ENCODE peak calls at places on chromosomes 3 and 15, in five cellular contexts. C, E, T, P and N are unnamed samples.

GRCh38 chr3:63578858-63579257 is 73.6 kb upstream of the SNTN start:
- DNase-seq in C (no peak), E (no peak), T (no peak), P (no peak), N (no peak)

GRCh38 chr3:28792604-28793003 is 444.0 kb upstream of the AZI2 start:
- DNase-seq in C (no peak), E (no peak), T (no peak), P (no peak), N (no peak)

GRCh38 chr3:107217161-107217560 is 160.1 kb upstream of the CCDC54 start:
- DNase-seq in C (peak), E (peak), T (peak), P (no peak), N (no peak)

GRCh38 chr15:88649753-88650551 is 11.1 kb downstream of the ISG20 start:
- DNase-seq in C (no peak), E (no peak), T (no peak), P (no peak), N (peak)

GRCh38 chr15:75570119-75570518 is 9.0 kb downstream of the PTPN9 start:
- DNase-seq in C (no peak), E (no peak), T (no peak), P (no peak), N (no peak)

GRCh38 chr3:181326637-181327223 is 337.2 kb upstream of the DNAJC19 start:
- DNase-seq in C (no peak), E (peak), T (peak), P (no peak), N (no peak)

GRCh38 chr3:194306771-194307640 is 44.1 kb downstream of the CPN2 start:
- DNase-seq in C (no peak), E (no peak), T (no peak), P (no peak), N (no peak)

GRCh38 chr3:148227534-148227933 is 470.2 kb upstream of the AGTR1 start:
- DNase-seq in C (no peak), E (peak), T (peak), P (no peak), N (no peak)

GRCh38 chr3:81581966-81582599 is 179.4 kb downstream of the GBE1 start:
- DNase-seq in C (no peak), E (peak), T (peak), P (peak), N (no peak)

GRCh38 chr15:92910451-92910850 is 10.3 kb downstream of the CHD2 start:
- DNase-seq in C (no peak), E (no peak), T (no peak), P (no peak), N (no peak)

GRCh38 chr3:196177967-196178366 is 33.2 kb downstream of the ZDHHC19 start:
- DNase-seq in C (no peak), E (no peak), T (no peak), P (no peak), N (no peak)

GRCh38 chr3:159260049-159260662 is 458.3 kb downstream of the MFSD1 start:
- DNase-seq in C (no peak), E (peak), T (peak), P (no peak), N (no peak)

GRCh38 chr3:66039590-66039887 is 821 bp upstream of the MAGI1 start:
- DNase-seq in C (no peak), E (no peak), T (peak), P (peak), N (no peak)

GRCh38 chr3:122564155-122564912 is at the start of the genes DTX3L and PARP9:
- DNase-seq in C (no peak), E (peak), T (peak), P (peak), N (no peak)

GRCh38 chr3:49377483-49377882 is 19.3 kb upstream of the GPX1 start:
- DNase-seq in C (no peak), E (no peak), T (peak), P (no peak), N (no peak)

GRCh38 chr15:47409038-47409437 is 308.3 kb upstream of the SEMA6D start:
- DNase-seq in C (no peak), E (peak), T (no peak), P (no peak), N (no peak)

GRCh38 chr3:185843635-185844034 is 18.8 kb upstream of the IGF2BP2 start:
- DNase-seq in C (no peak), E (no peak), T (no peak), P (no peak), N (no peak)

GRCh38 chr15:68930268-68931022 is at the start of gene SPESP1:
- DNase-seq in C (no peak), E (peak), T (peak), P (peak), N (no peak)

GRCh38 chr15:67834249-67834592 is 5.6 kb downstream of the RNU6-1 start:
- DNase-seq in C (no peak), E (no peak), T (no peak), P (no peak), N (no peak)

GRCh38 chr3:58334013-58334321 is 1.3 kb downstream of the PXK start:
- DNase-seq in C (no peak), E (no peak), T (no peak), P (no peak), N (no peak)

GRCh38 chr15:36090276-36090946 is 489.0 kb upstream of the CDIN1 start:
- DNase-seq in C (no peak), E (no peak), T (no peak), P (no peak), N (no peak)

GRCh38 chr3:150414273-150414672 is 6.2 kb downstream of the TSC22D2 start:
- DNase-seq in C (no peak), E (peak), T (peak), P (no peak), N (no peak)

GRCh38 chr15:50675524-50676144 is 11.0 kb downstream of the TRPM7 start:
- DNase-seq in C (no peak), E (peak), T (peak), P (no peak), N (no peak)

GRCh38 chr3:102002056-102002455 is 152.7 kb downstream of the NFKBIZ start:
- DNase-seq in C (no peak), E (no peak), T (no peak), P (no peak), N (no peak)

GRCh38 chr3:102005551-102005950 is 156.2 kb downstream of the NFKBIZ start:
- DNase-seq in C (no peak), E (no peak), T (no peak), P (no peak), N (no peak)

GRCh38 chr3:102004561-102004960 is 155.2 kb downstream of the NFKBIZ start:
- DNase-seq in C (no peak), E (no peak), T (no peak), P (no peak), N (no peak)

DNA sequence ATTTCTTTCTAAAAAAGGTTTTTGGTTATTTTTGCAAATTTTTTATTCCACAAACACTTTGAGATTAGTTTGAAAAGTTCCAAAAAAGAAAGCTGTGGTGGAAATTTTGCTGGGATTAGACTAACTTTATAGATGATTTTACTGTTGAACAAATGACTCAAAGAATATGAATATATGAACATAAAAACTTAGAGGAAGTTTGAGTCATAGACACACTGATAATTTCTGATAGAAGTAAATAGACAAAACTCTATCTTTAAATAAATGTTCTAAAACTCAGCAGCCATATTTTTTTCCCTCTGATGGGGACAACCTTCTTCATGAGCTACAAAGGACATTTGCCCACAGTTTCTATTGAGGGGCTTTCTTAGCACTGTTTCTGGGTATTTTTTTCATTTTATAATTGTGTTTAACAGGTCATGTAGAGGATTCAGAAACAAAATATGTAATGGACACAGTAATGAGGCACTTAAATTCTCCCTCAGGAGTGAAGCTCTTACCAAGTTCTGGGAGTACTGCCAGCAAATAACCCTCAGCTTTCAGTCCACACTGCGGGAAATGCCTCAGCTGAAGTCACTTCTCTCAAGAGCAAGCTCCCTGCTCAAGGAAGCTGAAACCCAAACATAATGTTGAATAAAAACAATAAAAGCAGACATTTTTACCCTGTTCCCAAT is 157.6 kb downstream of the NFKBIZ start:
- DNase-seq in C (peak), E (peak), T (peak), P (no peak), N (no peak)
- H3K4me3 ChIP-seq in C (no peak), E (no peak), T (no peak), P (no peak), N (no peak)

DNA sequence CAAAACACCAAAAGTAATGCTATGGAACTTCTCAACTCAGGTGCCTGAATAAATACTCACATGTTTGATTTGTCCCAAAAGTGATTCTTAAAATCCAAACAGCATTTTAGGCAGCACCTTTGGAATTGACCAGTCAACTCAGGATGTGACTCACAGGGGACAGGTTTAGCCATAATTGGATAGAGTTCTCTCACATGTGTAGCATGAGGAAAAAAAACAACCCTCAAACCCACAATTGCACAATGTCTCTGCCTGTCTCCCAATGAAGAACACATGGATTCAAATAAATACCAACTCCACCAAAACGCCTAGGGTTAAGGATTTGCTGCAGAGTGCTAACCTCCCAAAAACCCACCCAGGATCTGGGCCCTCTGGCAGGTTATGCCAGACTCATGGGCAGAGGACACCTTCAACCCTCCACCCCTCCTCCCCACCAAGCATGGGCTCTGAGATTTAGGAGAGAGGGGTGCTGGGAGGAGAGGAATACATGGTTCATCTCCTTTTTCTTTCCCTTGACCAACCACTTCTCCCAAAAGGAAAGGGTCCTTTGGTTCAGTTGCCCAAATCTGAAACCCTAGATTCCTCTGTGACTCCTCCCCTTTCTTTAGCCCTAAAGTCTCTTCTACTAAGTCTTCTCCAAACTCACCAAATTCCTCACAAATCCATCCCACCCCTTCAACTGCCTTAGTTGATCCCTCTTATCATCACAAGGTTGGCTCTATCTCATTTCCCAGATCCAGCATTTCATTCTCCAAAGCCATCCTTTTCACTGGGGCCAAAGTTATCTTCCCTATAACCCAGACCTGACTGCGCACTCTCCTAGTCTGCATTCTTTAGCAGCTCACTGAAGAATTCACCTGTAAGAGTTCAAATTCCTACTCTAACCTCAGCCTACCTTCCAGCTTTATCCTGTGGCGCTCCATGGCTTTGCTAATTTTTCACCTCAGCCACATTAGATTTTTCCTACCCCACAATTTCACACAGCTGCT is 7.7 kb downstream of the RYK start:
- DNase-seq in C (no peak), E (peak), T (peak), P (no peak), N (no peak)
- H3K4me3 ChIP-seq in C (no peak), E (no peak), T (no peak), P (no peak), N (no peak)

DNA sequence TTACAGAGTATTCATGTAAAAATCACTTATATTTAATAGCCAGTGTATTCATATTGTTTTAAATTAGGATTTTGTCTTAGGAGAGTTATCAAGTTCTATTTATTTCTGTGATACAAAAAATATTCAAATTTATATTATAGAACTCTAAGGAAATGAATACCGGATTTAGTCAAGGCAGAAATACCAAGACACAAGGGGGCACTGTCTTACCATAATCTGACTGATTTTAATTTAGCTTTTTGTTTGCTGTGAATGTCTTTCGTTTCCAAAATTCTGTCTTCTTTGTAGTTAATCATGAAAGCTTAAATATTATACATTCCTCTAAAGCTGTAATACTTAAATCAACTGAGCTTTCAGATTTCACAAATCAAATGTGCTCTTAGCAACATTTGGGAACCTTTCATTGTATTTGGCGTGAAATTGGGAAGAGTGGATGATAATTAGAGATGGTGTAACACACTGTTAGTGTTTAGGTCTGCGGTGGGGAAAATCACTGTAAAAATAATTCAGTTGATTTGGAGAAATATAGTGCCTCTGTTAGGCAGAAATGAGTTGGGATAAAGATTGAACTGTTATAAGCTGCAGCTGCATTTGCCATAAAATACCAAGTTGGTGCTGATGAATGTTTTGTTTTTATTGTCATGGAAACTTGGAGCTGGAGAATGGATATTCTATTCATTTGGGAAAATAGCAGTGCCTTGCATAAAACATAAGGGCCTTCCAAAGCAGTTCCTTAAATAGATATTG is 228.1 kb downstream of the TCF12 start:
- DNase-seq in C (no peak), E (peak), T (peak), P (no peak), N (no peak)
- H3K4me3 ChIP-seq in C (no peak), E (peak), T (peak), P (no peak), N (peak)

GRCh38 chr3:3627104-3627503 is 172.1 kb upstream of the LRRN1 start:
- DNase-seq in C (no peak), E (no peak), T (no peak), P (no peak), N (no peak)
- H3K4me3 ChIP-seq in C (no peak), E (no peak), T (no peak), P (no peak), N (no peak)

GRCh38 chr15:91694131-91694828 is 159.2 kb upstream of the SLCO3A1 start:
- DNase-seq in C (peak), E (peak), T (no peak), P (no peak), N (no peak)
- H3K4me3 ChIP-seq in C (no peak), E (peak), T (no peak), P (peak), N (peak)